ENCODE peak calls at places on chromosomes 2 and 18, in five cellular contexts. One of them, this sample, is unnamed.

GRCh38 chr2:128775401-128776285 is 457.0 kb upstream of the HS6ST1 start:
- DNase-seq in stimulated activated CD4-positive, alpha-beta T cell treated with anti-CD3 and anti-CD28 coated beads, TNF-alpha, amount 100 ng/mL, for 24 hours: no peak
- DNase-seq in RWPE1: no peak
- DNase-seq in AG09309: no peak
- DNase-seq in pancreas: peak; percentile 36
- DNase-seq in this sample: no peak

GRCh38 chr2:30371772-30372373 is 75.2 kb upstream of the LCLAT1 start:
- DNase-seq in stimulated activated CD4-positive, alpha-beta T cell treated with anti-CD3 and anti-CD28 coated beads, TNF-alpha, amount 100 ng/mL, for 24 hours: no peak
- DNase-seq in RWPE1: no peak
- DNase-seq in AG09309: peak; percentile 60
- DNase-seq in pancreas: no peak
- DNase-seq in this sample: no peak

GRCh38 chr18:48926420-48926857 is 24.3 kb downstream of the SMAD7 start:
- DNase-seq in stimulated activated CD4-positive, alpha-beta T cell treated with anti-CD3 and anti-CD28 coated beads, TNF-alpha, amount 100 ng/mL, for 24 hours: no peak
- DNase-seq in RWPE1: no peak
- DNase-seq in AG09309: no peak
- DNase-seq in pancreas: no peak
- DNase-seq in this sample: no peak

GRCh38 chr2:6877402-6878305 is at the start of gene RSAD2:
- DNase-seq in stimulated activated CD4-positive, alpha-beta T cell treated with anti-CD3 and anti-CD28 coated beads, TNF-alpha, amount 100 ng/mL, for 24 hours: no peak
- DNase-seq in RWPE1: peak; percentile 64
- DNase-seq in AG09309: peak; percentile 5
- DNase-seq in pancreas: peak; percentile 57
- DNase-seq in this sample: no peak

GRCh38 chr2:172427256-172427989 is at the start of gene ITGA6:
- DNase-seq in stimulated activated CD4-positive, alpha-beta T cell treated with anti-CD3 and anti-CD28 coated beads, TNF-alpha, amount 100 ng/mL, for 24 hours: peak; percentile 53
- DNase-seq in RWPE1: peak; percentile 80
- DNase-seq in AG09309: no peak
- DNase-seq in pancreas: peak; percentile 95
- DNase-seq in this sample: peak; percentile 42

GRCh38 chr2:17520761-17521160 is 2.5 kb upstream of the RAD51AP2 start:
- DNase-seq in stimulated activated CD4-positive, alpha-beta T cell treated with anti-CD3 and anti-CD28 coated beads, TNF-alpha, amount 100 ng/mL, for 24 hours: no peak
- DNase-seq in RWPE1: no peak
- DNase-seq in AG09309: no peak
- DNase-seq in pancreas: no peak
- DNase-seq in this sample: no peak

GRCh38 chr2:85089464-85090072 is 43.6 kb upstream of the TCF7L1 start:
- DNase-seq in stimulated activated CD4-positive, alpha-beta T cell treated with anti-CD3 and anti-CD28 coated beads, TNF-alpha, amount 100 ng/mL, for 24 hours: no peak
- DNase-seq in RWPE1: no peak
- DNase-seq in AG09309: no peak
- DNase-seq in pancreas: no peak
- DNase-seq in this sample: no peak

GRCh38 chr18:77140439-77141109 is 8.0 kb upstream of the MBP start:
- DNase-seq in stimulated activated CD4-positive, alpha-beta T cell treated with anti-CD3 and anti-CD28 coated beads, TNF-alpha, amount 100 ng/mL, for 24 hours: no peak
- DNase-seq in RWPE1: no peak
- DNase-seq in AG09309: no peak
- DNase-seq in pancreas: no peak
- DNase-seq in this sample: no peak

GRCh38 chr2:128820427-128820826 is 501.8 kb upstream of the HS6ST1 start:
- DNase-seq in stimulated activated CD4-positive, alpha-beta T cell treated with anti-CD3 and anti-CD28 coated beads, TNF-alpha, amount 100 ng/mL, for 24 hours: no peak
- DNase-seq in RWPE1: no peak
- DNase-seq in AG09309: no peak
- DNase-seq in pancreas: no peak
- DNase-seq in this sample: no peak

GRCh38 chr2:187774551-187775071 is 220.4 kb upstream of the TFPI start:
- DNase-seq in stimulated activated CD4-positive, alpha-beta T cell treated with anti-CD3 and anti-CD28 coated beads, TNF-alpha, amount 100 ng/mL, for 24 hours: no peak
- DNase-seq in RWPE1: peak; percentile 1
- DNase-seq in AG09309: peak; percentile 14
- DNase-seq in pancreas: no peak
- DNase-seq in this sample: no peak

GRCh38 chr2:234139755-234140154 is 89.3 kb downstream of the SPP2 start:
- DNase-seq in stimulated activated CD4-positive, alpha-beta T cell treated with anti-CD3 and anti-CD28 coated beads, TNF-alpha, amount 100 ng/mL, for 24 hours: no peak
- DNase-seq in RWPE1: no peak
- DNase-seq in AG09309: no peak
- DNase-seq in pancreas: no peak
- DNase-seq in this sample: no peak

GRCh38 chr2:1854747-1855146 is 110.4 kb upstream of the PXDN start:
- DNase-seq in stimulated activated CD4-positive, alpha-beta T cell treated with anti-CD3 and anti-CD28 coated beads, TNF-alpha, amount 100 ng/mL, for 24 hours: no peak
- DNase-seq in RWPE1: peak; percentile 55
- DNase-seq in AG09309: no peak
- DNase-seq in pancreas: no peak
- DNase-seq in this sample: no peak

GRCh38 chr18:8835556-8835955 is 130.2 kb downstream of the MTCL1 start:
- DNase-seq in stimulated activated CD4-positive, alpha-beta T cell treated with anti-CD3 and anti-CD28 coated beads, TNF-alpha, amount 100 ng/mL, for 24 hours: no peak
- DNase-seq in RWPE1: no peak
- DNase-seq in AG09309: peak; percentile 69
- DNase-seq in pancreas: no peak
- DNase-seq in this sample: no peak

GRCh38 chr2:213232649-213233437 is 51.4 kb upstream of the SPAG16 start:
- DNase-seq in stimulated activated CD4-positive, alpha-beta T cell treated with anti-CD3 and anti-CD28 coated beads, TNF-alpha, amount 100 ng/mL, for 24 hours: no peak
- DNase-seq in RWPE1: no peak
- DNase-seq in AG09309: no peak
- DNase-seq in pancreas: no peak
- DNase-seq in this sample: no peak

GRCh38 chr2:235045336-235045972 is 93.6 kb downstream of the SH3BP4 start:
- DNase-seq in stimulated activated CD4-positive, alpha-beta T cell treated with anti-CD3 and anti-CD28 coated beads, TNF-alpha, amount 100 ng/mL, for 24 hours: no peak
- DNase-seq in RWPE1: no peak
- DNase-seq in AG09309: no peak
- DNase-seq in pancreas: peak; percentile 55
- DNase-seq in this sample: no peak

GRCh38 chr2:63843791-63844190 is 2.1 kb downstream of the UGP2 start:
- DNase-seq in stimulated activated CD4-positive, alpha-beta T cell treated with anti-CD3 and anti-CD28 coated beads, TNF-alpha, amount 100 ng/mL, for 24 hours: no peak
- DNase-seq in RWPE1: no peak
- DNase-seq in AG09309: no peak
- DNase-seq in pancreas: no peak
- DNase-seq in this sample: no peak